ENCODE peak calls at places on chromosome 21, in ten cellular contexts. One of them, this sample, is unnamed.

GRCh38 chr21:36773111-36773510 is 74.2 kb downstream of the SIM2 start:
- DNase-seq in ovary: peak; percentile 52
- DNase-seq in ascending aorta: peak; percentile 83
- DNase-seq in right lobe of liver: peak; percentile 94
- DNase-seq in GM23338: no peak
- DNase-seq in psoas muscle: peak; percentile 88
- DNase-seq in IMR-90: peak; percentile 89
- DNase-seq in body of pancreas: peak; percentile 95
- DNase-seq in GM12878: no peak
- DNase-seq in adipocyte: peak; percentile 75
- DNase-seq in this sample: peak; percentile 16

GRCh38 chr21:21057349-21058062 is 59.3 kb downstream of the NCAM2 start:
- DNase-seq in body of pancreas: no peak
- DNase-seq in right lobe of liver: no peak
- DNase-seq in ascending aorta: no peak
- DNase-seq in IMR-90: no peak
- DNase-seq in psoas muscle: no peak
- DNase-seq in GM12878: no peak
- DNase-seq in ovary: no peak
- DNase-seq in GM23338: peak; percentile 8
- DNase-seq in adipocyte: no peak
- DNase-seq in this sample: no peak

GRCh38 chr21:37045139-37045538 is 27.7 kb downstream of the PIGP start:
- DNase-seq in IMR-90: no peak
- DNase-seq in body of pancreas: no peak
- DNase-seq in psoas muscle: no peak
- DNase-seq in right lobe of liver: no peak
- DNase-seq in adipocyte: no peak
- DNase-seq in ascending aorta: no peak
- DNase-seq in GM12878: no peak
- DNase-seq in ovary: no peak
- DNase-seq in GM23338: no peak
- DNase-seq in this sample: no peak

GRCh38 chr21:16588433-16588860 is 858.7 kb downstream of the USP25 start:
- DNase-seq in ascending aorta: peak; percentile 81
- DNase-seq in adipocyte: peak; percentile 91
- DNase-seq in psoas muscle: peak; percentile 65
- DNase-seq in ovary: peak; percentile 74
- DNase-seq in body of pancreas: peak; percentile 43
- DNase-seq in GM23338: peak; percentile 71
- DNase-seq in GM12878: no peak
- DNase-seq in IMR-90: peak; percentile 84
- DNase-seq in right lobe of liver: peak; percentile 56
- DNase-seq in this sample: peak; percentile 74

GRCh38 chr21:17688912-17689874 is 76.5 kb upstream of the BTG3 start:
- DNase-seq in body of pancreas: peak; percentile 30
- DNase-seq in GM12878: no peak
- DNase-seq in psoas muscle: peak; percentile 10
- DNase-seq in right lobe of liver: no peak
- DNase-seq in ovary: peak; percentile 32
- DNase-seq in IMR-90: peak; percentile 12
- DNase-seq in adipocyte: peak; percentile 69
- DNase-seq in GM23338: peak; percentile 33
- DNase-seq in ascending aorta: no peak
- DNase-seq in this sample: peak; percentile 90

GRCh38 chr21:36035381-36035791 is 24.9 kb downstream of the SETD4 start:
- DNase-seq in GM23338: peak; percentile 66
- DNase-seq in psoas muscle: no peak
- DNase-seq in GM12878: no peak
- DNase-seq in right lobe of liver: no peak
- DNase-seq in ascending aorta: no peak
- DNase-seq in IMR-90: no peak
- DNase-seq in ovary: no peak
- DNase-seq in adipocyte: no peak
- DNase-seq in body of pancreas: no peak
- DNase-seq in this sample: no peak

GRCh38 chr21:25929859-25930520 is 195.2 kb downstream of the GABPA start:
- DNase-seq in body of pancreas: no peak
- DNase-seq in adipocyte: no peak
- DNase-seq in right lobe of liver: no peak
- DNase-seq in psoas muscle: peak; percentile 21
- DNase-seq in ascending aorta: peak; percentile 78
- DNase-seq in ovary: no peak
- DNase-seq in GM12878: no peak
- DNase-seq in IMR-90: peak; percentile 76
- DNase-seq in GM23338: peak; percentile 38
- DNase-seq in this sample: no peak

GRCh38 chr21:31870472-31870871 is 2.3 kb upstream of the HUNK start:
- DNase-seq in IMR-90: no peak
- DNase-seq in right lobe of liver: no peak
- DNase-seq in GM12878: no peak
- DNase-seq in body of pancreas: no peak
- DNase-seq in psoas muscle: no peak
- DNase-seq in GM23338: no peak
- DNase-seq in ascending aorta: no peak
- DNase-seq in adipocyte: no peak
- DNase-seq in ovary: no peak
- DNase-seq in this sample: no peak

GRCh38 chr21:29074007-29074376 is 544 bp upstream of the CCT8 start:
- DNase-seq in right lobe of liver: no peak
- DNase-seq in ovary: no peak
- DNase-seq in ascending aorta: no peak
- DNase-seq in GM23338: no peak
- DNase-seq in IMR-90: no peak
- DNase-seq in body of pancreas: no peak
- DNase-seq in adipocyte: no peak
- DNase-seq in GM12878: no peak
- DNase-seq in psoas muscle: no peak
- DNase-seq in this sample: no peak
- H3K4me1 ChIP-seq in right lobe of liver: peaks cover 28% of the 10 kb centered on the region
- H3K4me1 ChIP-seq in ovary: peaks cover 4% of the 10 kb centered on the region
- H3K4me1 ChIP-seq in ascending aorta: no peaks in the 10 kb centered on the region
- H3K4me1 ChIP-seq in GM23338: peaks cover 15% of the 10 kb centered on the region
- H3K4me1 ChIP-seq in IMR-90: peaks cover 9% of the 10 kb centered on the region
- H3K4me1 ChIP-seq in body of pancreas: peaks cover 23% of the 10 kb centered on the region
- H3K4me1 ChIP-seq in adipocyte: peaks cover 30% of the 10 kb centered on the region
- H3K4me1 ChIP-seq in GM12878: peaks cover 3% of the 10 kb centered on the region
- H3K4me1 ChIP-seq in psoas muscle: peaks cover 23% of the 10 kb centered on the region
- H3K4me1 ChIP-seq in this sample: peaks cover 10% of the 10 kb centered on the region

DNA sequence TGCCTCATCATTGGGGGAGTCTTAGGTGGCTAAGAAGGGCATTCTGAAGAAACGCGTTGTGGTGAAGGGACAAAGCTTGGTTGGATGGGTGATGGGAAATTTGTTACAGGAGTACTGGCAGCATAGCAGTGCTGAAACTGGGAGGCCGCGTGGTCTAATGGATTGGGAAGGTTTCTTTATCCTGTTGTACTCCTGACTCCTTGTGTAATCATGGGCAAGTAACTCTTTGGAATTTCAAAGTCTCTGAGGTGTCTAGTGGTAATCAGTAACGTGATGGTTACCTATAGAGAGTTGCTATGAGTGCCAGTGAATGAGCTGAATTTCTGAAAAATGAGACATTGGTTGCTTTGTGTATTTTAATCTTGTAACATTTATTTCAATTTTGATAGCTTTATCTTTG is 18.5 kb downstream of the DONSON start:
- DNase-seq in IMR-90: no peak
- DNase-seq in ovary: no peak
- DNase-seq in adipocyte: no peak
- DNase-seq in GM23338: no peak
- DNase-seq in right lobe of liver: no peak
- DNase-seq in ascending aorta: no peak
- DNase-seq in GM12878: no peak
- DNase-seq in body of pancreas: no peak
- DNase-seq in psoas muscle: no peak
- DNase-seq in this sample: no peak
- H3K36me3 ChIP-seq in IMR-90: peaks cover 44% of the 10 kb centered on the region
- H3K36me3 ChIP-seq in ovary: no peaks in the 10 kb centered on the region
- H3K36me3 ChIP-seq in adipocyte: peaks cover 94% of the 10 kb centered on the region
- H3K36me3 ChIP-seq in GM23338: peaks cover 52% of the 10 kb centered on the region
- H3K36me3 ChIP-seq in right lobe of liver: peaks cover 18% of the 10 kb centered on the region
- H3K36me3 ChIP-seq in ascending aorta: peaks cover 72% of the 10 kb centered on the region
- H3K36me3 ChIP-seq in GM12878: peaks cover 44% of the 10 kb centered on the region
- H3K36me3 ChIP-seq in body of pancreas: peaks cover 5% of the 10 kb centered on the region
- H3K36me3 ChIP-seq in psoas muscle: peaks cover 6% of the 10 kb centered on the region
- H3K36me3 ChIP-seq in this sample: no peaks in the 10 kb centered on the region

GRCh38 chr21:42162831-42163510 is 56.0 kb upstream of the ABCG1 start:
- DNase-seq in body of pancreas: no peak
- DNase-seq in GM12878: no peak
- DNase-seq in psoas muscle: no peak
- DNase-seq in adipocyte: no peak
- DNase-seq in ovary: peak; percentile 4
- DNase-seq in right lobe of liver: no peak
- DNase-seq in ascending aorta: peak; percentile 41
- DNase-seq in IMR-90: no peak
- DNase-seq in GM23338: no peak
- DNase-seq in this sample: no peak

GRCh38 chr21:42161957-42162681 is 56.8 kb upstream of the ABCG1 start:
- DNase-seq in body of pancreas: no peak
- DNase-seq in IMR-90: no peak
- DNase-seq in ascending aorta: peak; percentile 50
- DNase-seq in right lobe of liver: no peak
- DNase-seq in GM12878: no peak
- DNase-seq in ovary: peak; percentile 11
- DNase-seq in GM23338: peak; percentile 36
- DNase-seq in psoas muscle: no peak
- DNase-seq in adipocyte: no peak
- DNase-seq in this sample: no peak

GRCh38 chr21:42164818-42165217 is 54.1 kb upstream of the ABCG1 start:
- DNase-seq in adipocyte: no peak
- DNase-seq in ascending aorta: no peak
- DNase-seq in body of pancreas: no peak
- DNase-seq in IMR-90: no peak
- DNase-seq in ovary: no peak
- DNase-seq in right lobe of liver: no peak
- DNase-seq in psoas muscle: no peak
- DNase-seq in GM12878: no peak
- DNase-seq in GM23338: no peak
- DNase-seq in this sample: no peak

GRCh38 chr21:42164064-42164789 is 54.7 kb upstream of the ABCG1 start:
- DNase-seq in ascending aorta: peak; percentile 75
- DNase-seq in GM12878: no peak
- DNase-seq in GM23338: peak; percentile 58
- DNase-seq in IMR-90: no peak
- DNase-seq in ovary: peak; percentile 22
- DNase-seq in adipocyte: no peak
- DNase-seq in psoas muscle: peak; percentile 53
- DNase-seq in body of pancreas: peak; percentile 74
- DNase-seq in right lobe of liver: peak; percentile 75
- DNase-seq in this sample: no peak

DNA sequence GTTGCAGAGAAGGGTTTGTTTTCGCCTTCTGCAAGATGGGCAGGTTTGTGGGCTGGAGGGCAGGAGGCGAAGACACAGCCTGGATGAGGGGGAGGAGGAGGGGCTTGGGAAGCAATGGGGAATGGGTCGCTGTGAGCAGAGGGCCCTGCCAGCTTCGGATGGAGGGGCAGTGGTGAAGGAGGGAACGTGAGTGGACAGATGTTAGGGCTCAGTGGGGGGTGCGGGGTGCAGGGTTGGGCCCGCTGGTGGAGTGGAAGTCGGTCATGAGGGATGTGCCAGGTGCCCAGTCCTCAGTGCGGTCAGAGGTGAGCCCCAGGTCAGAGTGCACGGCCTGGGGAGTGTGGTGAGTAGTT is 55.5 kb upstream of the ABCG1 start:
- DNase-seq in ascending aorta: peak; percentile 39
- DNase-seq in IMR-90: no peak
- DNase-seq in ovary: peak; percentile 6
- DNase-seq in psoas muscle: no peak
- DNase-seq in body of pancreas: no peak
- DNase-seq in GM12878: no peak
- DNase-seq in right lobe of liver: no peak
- DNase-seq in GM23338: no peak
- DNase-seq in adipocyte: no peak
- DNase-seq in this sample: no peak
- H3K4me1 ChIP-seq in ascending aorta: no peaks in the 10 kb centered on the region
- H3K4me1 ChIP-seq in IMR-90: no peaks in the 10 kb centered on the region
- H3K4me1 ChIP-seq in ovary: peaks cover 2% of the 10 kb centered on the region
- H3K4me1 ChIP-seq in psoas muscle: no peaks in the 10 kb centered on the region
- H3K4me1 ChIP-seq in body of pancreas: no peaks in the 10 kb centered on the region
- H3K4me1 ChIP-seq in GM12878: no peaks in the 10 kb centered on the region
- H3K4me1 ChIP-seq in right lobe of liver: no peaks in the 10 kb centered on the region
- H3K4me1 ChIP-seq in GM23338: peaks cover 5% of the 10 kb centered on the region
- H3K4me1 ChIP-seq in adipocyte: peaks cover 4% of the 10 kb centered on the region
- H3K4me1 ChIP-seq in this sample: no peaks in the 10 kb centered on the region

GRCh38 chr21:44322621-44323325 is 16.4 kb downstream of the CFAP410 start:
- DNase-seq in adipocyte: no peak
- DNase-seq in GM23338: no peak
- DNase-seq in GM12878: no peak
- DNase-seq in body of pancreas: no peak
- DNase-seq in right lobe of liver: no peak
- DNase-seq in IMR-90: no peak
- DNase-seq in psoas muscle: no peak
- DNase-seq in ovary: no peak
- DNase-seq in ascending aorta: no peak
- DNase-seq in this sample: no peak

GRCh38 chr21:44324854-44325107 is 14.4 kb downstream of the CFAP410 start:
- DNase-seq in IMR-90: no peak
- DNase-seq in ovary: no peak
- DNase-seq in ascending aorta: no peak
- DNase-seq in GM23338: no peak
- DNase-seq in body of pancreas: no peak
- DNase-seq in psoas muscle: no peak
- DNase-seq in GM12878: no peak
- DNase-seq in adipocyte: no peak
- DNase-seq in right lobe of liver: no peak
- DNase-seq in this sample: no peak

GRCh38 chr21:44321846-44322450 is 17.2 kb downstream of the CFAP410 start:
- DNase-seq in body of pancreas: no peak
- DNase-seq in IMR-90: no peak
- DNase-seq in GM12878: no peak
- DNase-seq in ovary: no peak
- DNase-seq in psoas muscle: no peak
- DNase-seq in GM23338: no peak
- DNase-seq in right lobe of liver: no peak
- DNase-seq in adipocyte: no peak
- DNase-seq in ascending aorta: no peak
- DNase-seq in this sample: no peak

GRCh38 chr21:44324106-44324853 is 14.9 kb downstream of the CFAP410 start:
- DNase-seq in ascending aorta: no peak
- DNase-seq in IMR-90: no peak
- DNase-seq in GM23338: no peak
- DNase-seq in ovary: no peak
- DNase-seq in GM12878: no peak
- DNase-seq in adipocyte: no peak
- DNase-seq in body of pancreas: no peak
- DNase-seq in right lobe of liver: no peak
- DNase-seq in psoas muscle: no peak
- DNase-seq in this sample: no peak

DNA sequence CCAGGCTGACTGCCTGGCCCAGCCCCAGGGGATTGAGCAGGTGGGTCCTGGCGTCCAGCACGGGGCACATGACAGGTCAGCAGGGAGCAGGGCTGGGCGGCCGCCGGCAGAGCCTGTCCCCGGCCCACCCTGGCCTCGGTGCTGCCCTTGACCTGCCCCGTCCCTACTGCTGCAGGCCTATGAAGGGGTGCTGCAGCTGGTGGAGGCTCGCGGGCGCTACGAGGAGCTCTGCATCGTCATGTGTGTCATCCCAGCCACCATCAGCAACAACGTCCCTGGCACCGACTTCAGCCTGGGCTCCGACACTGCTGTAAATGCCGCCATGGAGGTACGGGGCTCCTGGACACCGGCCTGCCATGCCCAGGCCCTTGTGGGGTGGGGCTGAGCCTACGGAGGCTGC is 15.6 kb downstream of the CFAP410 start:
- DNase-seq in body of pancreas: no peak
- DNase-seq in adipocyte: no peak
- DNase-seq in psoas muscle: no peak
- DNase-seq in right lobe of liver: no peak
- DNase-seq in GM12878: no peak
- DNase-seq in ascending aorta: no peak
- DNase-seq in GM23338: no peak
- DNase-seq in ovary: no peak
- DNase-seq in IMR-90: no peak
- DNase-seq in this sample: no peak
- H3K36me3 ChIP-seq in body of pancreas: no peaks in the 10 kb centered on the region
- H3K36me3 ChIP-seq in adipocyte: peaks cover 41% of the 10 kb centered on the region
- H3K36me3 ChIP-seq in psoas muscle: no peaks in the 10 kb centered on the region
- H3K36me3 ChIP-seq in right lobe of liver: no peaks in the 10 kb centered on the region
- H3K36me3 ChIP-seq in GM12878: peaks cover 5% of the 10 kb centered on the region
- H3K36me3 ChIP-seq in ascending aorta: peaks cover 84% of the 10 kb centered on the region
- H3K36me3 ChIP-seq in GM23338: no peaks in the 10 kb centered on the region
- H3K36me3 ChIP-seq in ovary: no peaks in the 10 kb centered on the region
- H3K36me3 ChIP-seq in IMR-90: peaks cover 67% of the 10 kb centered on the region
- H3K36me3 ChIP-seq in this sample: no peaks in the 10 kb centered on the region

This sample was measured in uterus.